ENCODE peak calls at places on chromosomes 2 and 18, in six cellular contexts. Y is upper lobe of right lung; Z is aorta; B is gastrocnemius medialis; R is HCT116; D is CD4-positive, CD25-positive, alpha-beta regulatory T cell. G is an unnamed sample. For H3K9me3, the result is how much of the 10 kb centered on the place peaks cover.

GRCh38 chr2:217899231-217900009 is 103.4 kb downstream of the TNS1 start:
- ATAC-seq in Y (peak), Z (peak), R (peak), D (no peak), B (no peak), G (peak)

GRCh38 chr18:27214831-27215230 is 29.7 kb upstream of the CHST9 start:
- ATAC-seq in R (no peak), B (no peak), Y (no peak), Z (no peak), D (no peak), G (no peak)

GRCh38 chr2:216283038-216283900 is 89.0 kb downstream of the MARCHF4 start:
- ATAC-seq in Y (peak), D (no peak), R (peak), Z (no peak), B (no peak), G (no peak)

GRCh38 chr2:236568068-236568921 is 1.3 kb upstream of the ACKR3 start:
- ATAC-seq in Y (peak), D (peak), Z (peak), R (no peak), B (peak), G (peak)

GRCh38 chr2:170052151-170052550 is 125.8 kb upstream of the MYO3B start:
- ATAC-seq in B (no peak), Y (no peak), R (no peak), D (no peak), Z (no peak), G (no peak)

GRCh38 chr2:202269585-202269984 is 4.0 kb downstream of the NOP58 start:
- ATAC-seq in B (no peak), R (no peak), Y (no peak), D (no peak), Z (no peak), G (no peak)

GRCh38 chr2:40169430-40169829 is 282.5 kb downstream of the SLC8A1 start:
- ATAC-seq in B (no peak), R (no peak), Z (no peak), D (no peak), Y (no peak), G (no peak)

GRCh38 chr2:48250474-48250844 is 279.5 kb upstream of the STON1 start:
- ATAC-seq in R (no peak), Z (no peak), Y (no peak), B (no peak), D (no peak), G (no peak)

GRCh38 chr2:224925066-224925821 is 117.0 kb downstream of the DOCK10 start:
- ATAC-seq in Z (no peak), B (no peak), R (no peak), Y (no peak), D (no peak), G (no peak)

GRCh38 chr18:50642439-50642838 is 82.6 kb downstream of the MAPK4 start:
- ATAC-seq in Y (no peak), Z (no peak), D (no peak), R (no peak), B (no peak), G (no peak)

GRCh38 chr2:197821550-197822218 is 17.3 kb downstream of the PLCL1 start:
- ATAC-seq in Y (peak), Z (no peak), B (no peak), D (no peak), R (no peak), G (no peak)

GRCh38 chr18:35469696-35470095 is 28.1 kb downstream of the INO80C start:
- ATAC-seq in Y (no peak), R (no peak), D (no peak), B (no peak), Z (no peak), G (no peak)

GRCh38 chr18:58476521-58477210 is 152.2 kb downstream of the ALPK2 start:
- ATAC-seq in B (peak), R (no peak), D (no peak), Z (no peak), Y (no peak), G (no peak)

GRCh38 chr2:54503192-54503591 is 47.1 kb downstream of the SPTBN1 start:
- ATAC-seq in B (no peak), Z (peak), Y (peak), R (peak), D (no peak), G (no peak)

GRCh38 chr18:361100-361732 is 93.4 kb upstream of the THOC1 start:
- ATAC-seq in Y (no peak), Z (no peak), R (no peak), D (no peak), B (no peak), G (no peak)

GRCh38 chr2:217049931-217050330 is 190.1 kb upstream of the TNP1 start:
- ATAC-seq in Z (no peak), Y (no peak), B (peak), D (no peak), R (no peak), G (no peak)

GRCh38 chr2:71148506-71149063 is 18.2 kb downstream of the MPHOSPH10 start:
- ATAC-seq in D (no peak), R (no peak), Z (no peak), B (no peak), Y (no peak), G (no peak)

GRCh38 chr2:7373156-7373555 is 455.9 kb downstream of the RNF144A start:
- ATAC-seq in D (no peak), R (no peak), B (no peak), Y (no peak), Z (no peak), G (no peak)

GRCh38 chr2:114550895-114551793 is 108.7 kb downstream of the DPP10 start:
- ATAC-seq in Y (peak), D (no peak), R (no peak), B (no peak), Z (peak), G (no peak)

GRCh38 chr2:240874715-240875227 is 6.1 kb downstream of the AGXT start:
- ATAC-seq in B (no peak), Z (no peak), R (no peak), Y (no peak), D (no peak), G (no peak)

GRCh38 chr2:240871071-240871958 is 2.7 kb downstream of the AGXT start:
- ATAC-seq in R (no peak), Y (no peak), Z (no peak), B (no peak), D (no peak), G (no peak)

GRCh38 chr2:240873098-240873788 is 4.6 kb downstream of the AGXT start:
- ATAC-seq in D (no peak), Z (no peak), Y (no peak), B (no peak), R (no peak), G (no peak)

GRCh38 chr2:240873805-240874714 is 5.4 kb downstream of the AGXT start:
- ATAC-seq in D (no peak), Y (no peak), B (no peak), Z (no peak), R (no peak), G (no peak)

DNA sequence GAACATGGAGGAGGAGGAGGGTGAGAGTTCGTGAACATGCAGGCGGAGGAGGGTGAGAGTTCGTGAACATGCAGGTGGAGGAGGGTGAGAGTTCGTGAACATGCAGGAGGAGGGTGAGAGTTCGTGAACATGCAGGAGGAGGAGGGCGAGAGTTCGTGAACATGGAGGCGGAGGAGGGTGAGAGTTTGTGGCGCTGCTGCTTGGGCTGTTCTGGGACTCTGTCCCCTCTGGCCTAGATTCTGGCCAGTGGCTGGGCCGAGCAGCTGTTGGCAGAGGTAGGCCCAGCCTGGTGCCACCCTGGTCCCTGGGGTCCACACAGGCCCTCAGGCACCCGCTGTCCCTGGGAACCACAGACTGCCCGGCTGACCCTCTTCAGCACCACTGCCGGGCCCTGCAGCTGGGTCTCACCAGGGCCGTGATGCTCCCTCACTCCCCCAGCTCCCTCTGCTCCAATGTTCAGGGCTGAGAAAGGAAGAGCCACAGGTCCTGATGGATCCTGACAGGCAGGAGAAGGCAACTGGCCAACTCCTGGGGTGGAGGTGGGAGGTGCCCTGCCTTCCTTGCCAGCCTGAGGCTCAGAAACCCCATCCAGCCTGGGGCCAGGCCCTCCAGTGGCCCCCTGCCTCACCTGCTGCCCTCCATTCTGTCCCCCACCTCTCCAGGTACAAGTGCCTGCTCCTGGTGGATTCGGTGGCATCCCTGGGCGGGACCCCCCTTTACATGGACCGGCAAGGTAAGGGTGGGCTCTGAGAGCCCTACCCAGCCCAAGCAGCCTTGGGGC is 3.9 kb downstream of the AGXT start:
- ATAC-seq in Z (no peak), D (no peak), R (no peak), B (no peak), Y (no peak), G (no peak)
- H3K9me3 ChIP-seq in Z (under half), D (under half), R (under half), B (under half), Y (under half), G (under half)

GRCh38 chr2:116580209-116580608 is 1234.3 kb upstream of the DDX18 start:
- ATAC-seq in D (no peak), B (no peak), R (no peak), Y (no peak), Z (no peak), G (no peak)
- H3K9me3 ChIP-seq in D (under half), B (under half), R (under half), Y (under half), Z (under half), G (under half)

DNA sequence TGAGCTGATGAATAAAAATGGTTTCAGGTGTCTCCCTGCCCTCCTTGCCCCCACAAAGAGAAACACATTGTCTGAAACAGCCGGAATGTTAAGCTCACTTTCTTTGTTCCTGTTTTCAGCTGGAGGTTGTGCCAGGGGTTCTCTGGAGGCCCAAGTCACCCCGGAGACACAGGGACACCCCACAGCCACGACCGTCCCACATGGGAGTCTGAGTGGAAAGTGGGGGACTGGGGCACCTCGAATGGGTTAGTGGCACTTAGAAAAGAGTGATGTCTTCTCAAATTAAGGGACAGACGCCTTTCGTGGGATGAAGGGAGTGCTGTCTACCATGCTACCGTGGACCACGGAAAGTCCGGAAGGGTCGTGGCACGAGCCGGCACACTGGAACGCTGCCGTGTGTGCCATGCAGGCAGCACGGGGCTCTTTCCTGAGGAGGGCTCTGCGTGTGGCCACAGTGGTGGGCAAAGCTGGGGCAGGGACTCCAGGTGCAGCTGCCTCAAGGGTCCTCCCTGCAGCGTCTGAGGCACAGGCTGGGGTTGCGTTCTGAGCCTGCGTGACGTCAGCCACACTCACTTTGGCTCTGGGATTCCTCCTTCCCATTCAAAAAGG is 39.4 kb upstream of the CTDP1 start:
- ATAC-seq in Y (no peak), B (no peak), R (no peak), D (no peak), Z (no peak), G (no peak)
- H3K9me3 ChIP-seq in Y (under half), B (under half), R (under half), D (under half), Z (under half), G (under half)

GRCh38 chr18:70107037-70107436 is 98.5 kb downstream of the RTTN start:
- ATAC-seq in Y (no peak), R (no peak), Z (no peak), D (no peak), B (no peak), G (no peak)
- H3K9me3 ChIP-seq in Y (under half), R (under half), Z (under half), D (under half), B (under half), G (under half)

GRCh38 chr2:3040819-3041218 is 336.8 kb downstream of the EIPR1 start:
- ATAC-seq in B (no peak), D (no peak), Y (no peak), R (no peak), Z (no peak), G (no peak)
- H3K9me3 ChIP-seq in B (under half), D (under half), Y (under half), R (under half), Z (under half), G (under half)

DNA sequence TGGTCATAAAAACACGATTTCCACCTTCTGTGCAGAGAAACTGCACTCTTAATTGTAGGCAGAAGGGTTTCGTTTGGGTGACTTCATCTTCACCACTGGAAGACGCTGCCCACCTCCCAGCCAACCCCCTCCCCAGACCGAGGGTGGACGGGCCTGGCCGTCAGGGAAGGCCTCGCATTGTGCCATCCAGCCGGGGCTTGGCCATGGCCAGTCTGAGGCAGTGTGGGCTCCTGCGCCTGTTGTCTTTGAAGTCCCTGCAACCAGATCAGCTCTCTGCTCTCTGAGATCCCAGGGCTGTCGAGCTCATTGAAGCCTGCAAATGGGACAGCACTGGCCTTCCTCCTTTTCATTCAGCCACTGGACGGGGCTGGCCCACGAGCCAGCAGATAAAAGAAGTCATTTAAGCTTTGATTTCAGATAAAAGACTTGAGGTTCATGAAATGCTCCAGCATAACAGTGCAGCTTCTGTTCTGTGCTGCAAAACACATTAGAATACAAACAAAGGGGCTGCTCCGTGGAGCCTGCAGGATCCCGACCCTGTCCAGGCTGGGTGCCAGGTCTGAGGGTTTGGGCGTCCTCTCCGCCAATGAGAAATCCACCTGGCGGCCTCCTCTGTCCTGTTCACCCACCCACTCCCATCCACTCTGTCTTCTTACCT is 253.5 kb downstream of the LDLRAD4 start:
- ATAC-seq in D (no peak), R (no peak), B (no peak), Y (peak), Z (peak), G (no peak)
- H3K9me3 ChIP-seq in D (under half), R (under half), B (under half), Y (under half), Z (under half), G (under half)